ENCODE peak calls at places on chromosome 11, in six cellular contexts. T is neural progenitor cell, D is HCT116, O is SK-N-SH, R is PC-3, F is MM.1S. W is an unnamed sample.

GRCh38 chr11:35511666-35512065 is 13.8 kb downstream of the PAMR1 start:
- DNase-seq in T (no peak), O (no peak), R (peak), F (no peak), D (no peak), W (peak)

GRCh38 chr11:111719379-111719778 is 46.8 kb downstream of the PPP2R1B start:
- DNase-seq in D (no peak), R (peak), T (no peak), O (no peak), F (no peak), W (peak)

GRCh38 chr11:5932671-5933070 is 9.4 kb upstream of the OR56A3 start:
- DNase-seq in D (no peak), R (no peak), T (no peak), F (no peak), O (no peak), W (no peak)

GRCh38 chr11:133619397-133619796 is 87.1 kb upstream of the OPCML start:
- DNase-seq in D (no peak), R (no peak), F (no peak), O (no peak), T (peak), W (no peak)

GRCh38 chr11:64348611-64349387 is 8.8 kb downstream of the CCDC88B start:
- DNase-seq in F (no peak), R (no peak), D (no peak), T (peak), O (peak), W (no peak)

GRCh38 chr11:69881467-69882269 is 62.5 kb upstream of the FGF3 start:
- DNase-seq in F (no peak), R (no peak), D (no peak), T (peak), O (no peak), W (no peak)

GRCh38 chr11:68782711-68783110 is 31.4 kb upstream of the TESMIN start:
- DNase-seq in R (no peak), O (no peak), T (no peak), D (no peak), F (no peak), W (no peak)

GRCh38 chr11:131584694-131585592 is 214.5 kb downstream of the NTM start:
- DNase-seq in D (no peak), F (no peak), R (no peak), T (peak), O (peak), W (no peak)

GRCh38 chr11:123161386-123161785 is 33.7 kb downstream of the CLMP start:
- DNase-seq in O (no peak), T (no peak), R (no peak), F (no peak), D (no peak), W (peak)

GRCh38 chr11:21640491-21640890 is 552.4 kb upstream of the ANO5 start:
- DNase-seq in D (no peak), F (peak), T (no peak), R (no peak), O (no peak), W (no peak)

GRCh38 chr11:11095971-11096370 is 238.1 kb upstream of the ZBED5 start:
- DNase-seq in T (no peak), F (no peak), D (no peak), R (no peak), O (no peak), W (no peak)

GRCh38 chr11:70005107-70005818 is 72.9 kb upstream of the ANO1 start:
- DNase-seq in O (no peak), F (no peak), D (no peak), T (no peak), R (peak), W (peak)

GRCh38 chr11:87290304-87290922 is 252.7 kb downstream of the TMEM135 start:
- DNase-seq in R (peak), F (peak), T (peak), O (peak), D (peak), W (peak)

GRCh38 chr11:2793781-2794418 is 91.7 kb downstream of the CDKN1C start:
- DNase-seq in O (no peak), R (no peak), D (no peak), T (no peak), F (no peak), W (no peak)

GRCh38 chr11:128603003-128603715 is 15.8 kb upstream of the ETS1 start:
- DNase-seq in D (no peak), R (no peak), T (no peak), F (no peak), O (no peak), W (no peak)

GRCh38 chr11:16809901-16810668 is 71.6 kb downstream of the C11orf58 start:
- DNase-seq in T (no peak), O (no peak), D (no peak), F (no peak), R (peak), W (peak)

GRCh38 chr11:43694477-43694876 is 13.9 kb downstream of the HSD17B12 start:
- DNase-seq in R (no peak), D (no peak), T (no peak), F (no peak), O (no peak), W (no peak)

GRCh38 chr11:75654314-75654713 is 14.5 kb downstream of the MAP6 start:
- DNase-seq in T (no peak), R (peak), F (no peak), D (no peak), O (no peak), W (peak)

GRCh38 chr11:119188067-119188466 is 2.8 kb downstream of the NHERF4 start:
- DNase-seq in R (no peak), D (no peak), T (no peak), O (peak), F (no peak), W (no peak)

GRCh38 chr11:121671276-121672168 is 218.8 kb upstream of the SORL1-AS1 start:
- DNase-seq in F (no peak), T (no peak), O (peak), R (no peak), D (no peak), W (peak)

GRCh38 chr11:34274712-34275398 is 83.0 kb downstream of the ABTB2 start:
- DNase-seq in F (no peak), R (peak), O (peak), D (peak), T (no peak), W (peak)

GRCh38 chr11:128525411-128526243 is 61.7 kb downstream of the ETS1 start:
- DNase-seq in T (peak), R (peak), F (no peak), O (no peak), D (no peak), W (peak)

GRCh38 chr11:58927393-58928081 is 11.8 kb upstream of the GLYATL1 start:
- DNase-seq in R (peak), D (no peak), T (peak), O (peak), F (no peak), W (peak)
- TF ChIP-seq EZH2phosphoT487 in R (no peak), D (no peak), T (no peak), O (no peak), F (no peak), W (no peak)

GRCh38 chr11:1567052-1567720 is 4.9 kb downstream of the DUSP8 start:
- DNase-seq in R (no peak), D (no peak), F (no peak), T (no peak), O (no peak), W (no peak)

GRCh38 chr11:1565173-1565903 is 6.7 kb downstream of the DUSP8 start:
- DNase-seq in T (no peak), R (no peak), D (no peak), O (no peak), F (no peak), W (no peak)

GRCh38 chr11:1566381-1567051 is 5.6 kb downstream of the DUSP8 start:
- DNase-seq in D (no peak), F (no peak), O (no peak), R (no peak), T (no peak), W (no peak)

GRCh38 chr11:1564535-1565172 is 7.4 kb downstream of the DUSP8 start:
- DNase-seq in T (peak), R (peak), D (no peak), O (peak), F (peak), W (peak)

GRCh38 chr11:1565904-1566247 is 6.2 kb downstream of the DUSP8 start:
- DNase-seq in T (no peak), F (no peak), D (no peak), R (no peak), O (no peak), W (no peak)
- H3K9ac ChIP-seq in T (no peak), F (no peak), D (no peak), R (no peak), O (no peak), W (no peak)

DNA sequence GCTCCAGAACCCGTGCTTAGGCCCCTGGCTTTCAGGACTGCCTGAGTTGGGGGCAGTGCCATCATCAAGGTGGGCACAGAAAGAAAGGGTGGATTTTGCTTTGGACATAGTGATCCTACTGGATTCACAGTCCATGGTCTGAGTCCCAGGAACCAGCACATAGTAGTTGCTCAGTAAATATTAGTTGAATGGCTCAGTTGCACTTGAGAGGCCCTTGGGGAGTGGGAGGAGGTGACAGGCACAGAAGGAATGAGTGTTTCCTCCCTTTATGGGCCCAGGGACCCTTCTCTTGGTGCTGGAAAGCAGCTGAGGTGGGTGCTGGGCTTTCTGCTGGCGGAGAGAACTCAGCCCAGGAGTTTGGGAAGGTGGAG is 16.6 kb downstream of the ARHGEF17 start:
- DNase-seq in R (no peak), T (no peak), F (no peak), O (no peak), D (no peak), W (no peak)
- H3K4me2 ChIP-seq in R (no peak), T (peak), F (no peak), O (peak), D (no peak), W (peak)

GRCh38 chr11:94144233-94144632 is 15.6 kb downstream of the PANX1 start:
- DNase-seq in R (peak), T (no peak), D (no peak), O (no peak), F (no peak), W (no peak)
- TF ChIP-seq EZH2phosphoT487 in R (no peak), T (no peak), D (no peak), O (no peak), F (no peak), W (no peak)